ENCODE peak calls at places on chromosome 21, in nine cellular contexts. D, T, P, N, A, I, U, K and V are unnamed samples.

GRCh38 chr21:39527664-39528381 is 76.1 kb downstream of the SH3BGR start:
- DNase-seq in D (no peak), T (no peak), P (peak; percentile 20), N (no peak), A (no peak), I (no peak), U (no peak), K (no peak), V (no peak)

GRCh38 chr21:35395728-35396127 is 346.6 kb upstream of the RUNX1 start:
- DNase-seq in D (peak; percentile 21), T (no peak), P (no peak), N (no peak), A (peak; percentile 83), I (no peak), U (no peak), K (no peak), V (no peak)

GRCh38 chr21:44919913-44920693 is 596 bp downstream of the ITGB2 start:
- DNase-seq in D (no peak), T (peak; percentile 11), P (no peak), N (no peak), A (no peak), I (no peak), U (no peak), K (no peak), V (no peak)

GRCh38 chr21:43343992-43344886 is 82.7 kb downstream of the SIK1 start:
- DNase-seq in D (no peak), T (no peak), P (peak; percentile 86), N (no peak), A (no peak), I (no peak), U (no peak), K (no peak), V (no peak)

GRCh38 chr21:28568692-28569091 is 424.0 kb downstream of the LTN1 start:
- DNase-seq in D (no peak), T (no peak), P (no peak), N (no peak), A (no peak), I (no peak), U (no peak), K (no peak), V (no peak)

GRCh38 chr21:33219300-33219699 is 10.4 kb upstream of the IFNAR2 start:
- DNase-seq in D (no peak), T (no peak), P (no peak), N (no peak), A (no peak), I (no peak), U (no peak), K (no peak), V (no peak)

GRCh38 chr21:44473915-44474555 is 18.7 kb downstream of the LRRC3 start:
- DNase-seq in D (no peak), T (no peak), P (no peak), N (no peak), A (no peak), I (no peak), U (no peak), K (no peak), V (no peak)

GRCh38 chr21:41678016-41678935 is 88.6 kb downstream of the RIPK4 start:
- DNase-seq in D (no peak), T (no peak), P (peak; percentile 54), N (no peak), A (peak; percentile 60), I (peak; percentile 14), U (no peak), K (peak; percentile 5), V (no peak)

GRCh38 chr21:31130821-31131220 is 92.5 kb upstream of the KRTAP19-8 start:
- DNase-seq in D (no peak), T (no peak), P (no peak), N (no peak), A (no peak), I (no peak), U (no peak), K (no peak), V (no peak)